ENCODE peak calls at places on chromosome 17, in five cellular contexts. One of them, this sample, is unnamed.
A peak's percentile ranks its signal among the peaks of the same experiment; 100 is the strongest.

GRCh38 chr17:31579265-31579664 is 187.8 kb downstream of the RAB11FIP4 start:
- DNase-seq in transverse colon: no peak
- DNase-seq in GM12892: no peak
- DNase-seq in suprapubic skin: no peak
- DNase-seq in HCT116: no peak
- DNase-seq in this sample: no peak

GRCh38 chr17:58447039-58447975 is 30.0 kb upstream of the RNF43 start:
- DNase-seq in transverse colon: peak; percentile 81
- DNase-seq in GM12892: no peak
- DNase-seq in suprapubic skin: no peak
- DNase-seq in HCT116: peak; percentile 95
- DNase-seq in this sample: peak; percentile 70

GRCh38 chr17:43754947-43755346 is 3.6 kb downstream of the SOST start:
- DNase-seq in transverse colon: no peak
- DNase-seq in GM12892: no peak
- DNase-seq in suprapubic skin: no peak
- DNase-seq in HCT116: no peak
- DNase-seq in this sample: no peak

GRCh38 chr17:8470447-8471047 is 34.9 kb downstream of the NDEL1 start:
- DNase-seq in transverse colon: no peak
- DNase-seq in GM12892: no peak
- DNase-seq in suprapubic skin: no peak
- DNase-seq in HCT116: no peak
- DNase-seq in this sample: peak; percentile 79

GRCh38 chr17:13596241-13596941 is 5.3 kb downstream of the HS3ST3A1 start:
- DNase-seq in transverse colon: no peak
- DNase-seq in GM12892: no peak
- DNase-seq in suprapubic skin: no peak
- DNase-seq in HCT116: no peak
- DNase-seq in this sample: no peak

GRCh38 chr17:47808036-47808829 is 13.4 kb downstream of the OSBPL7 start:
- DNase-seq in transverse colon: no peak
- DNase-seq in GM12892: no peak
- DNase-seq in suprapubic skin: peak; percentile 74
- DNase-seq in HCT116: no peak
- DNase-seq in this sample: no peak

GRCh38 chr17:75087558-75088453 is at the start of gene SLC16A5:
- DNase-seq in transverse colon: peak; percentile 94
- DNase-seq in GM12892: peak; percentile 70
- DNase-seq in suprapubic skin: peak; percentile 92
- DNase-seq in HCT116: peak; percentile 84
- DNase-seq in this sample: peak; percentile 92

GRCh38 chr17:8072727-8073461 is 14.6 kb downstream of the ALOX12B start:
- DNase-seq in transverse colon: no peak
- DNase-seq in GM12892: no peak
- DNase-seq in suprapubic skin: no peak
- DNase-seq in HCT116: no peak
- DNase-seq in this sample: no peak

GRCh38 chr17:31533546-31534155 is 142.2 kb downstream of the RAB11FIP4 start:
- DNase-seq in transverse colon: no peak
- DNase-seq in GM12892: no peak
- DNase-seq in suprapubic skin: no peak
- DNase-seq in HCT116: peak; percentile 38
- DNase-seq in this sample: no peak

GRCh38 chr17:49930880-49931279 is 38.1 kb upstream of the DLX4 start:
- DNase-seq in transverse colon: no peak
- DNase-seq in GM12892: no peak
- DNase-seq in suprapubic skin: no peak
- DNase-seq in HCT116: no peak
- DNase-seq in this sample: no peak

GRCh38 chr17:7355053-7355452 is at the start of gene TMEM95:
- DNase-seq in transverse colon: peak; percentile 13
- DNase-seq in GM12892: no peak
- DNase-seq in suprapubic skin: no peak
- DNase-seq in HCT116: no peak
- DNase-seq in this sample: no peak

GRCh38 chr17:64393000-64393402 is 2.3 kb upstream of the PECAM1 start:
- DNase-seq in transverse colon: no peak
- DNase-seq in GM12892: no peak
- DNase-seq in suprapubic skin: no peak
- DNase-seq in HCT116: no peak
- DNase-seq in this sample: no peak

GRCh38 chr17:66426397-66427033 is 124.1 kb downstream of the PRKCA start:
- DNase-seq in transverse colon: peak; percentile 26
- DNase-seq in GM12892: no peak
- DNase-seq in suprapubic skin: no peak
- DNase-seq in HCT116: peak; percentile 31
- DNase-seq in this sample: no peak

GRCh38 chr17:286571-286970 is 66.0 kb downstream of the RPH3AL start:
- DNase-seq in transverse colon: peak; percentile 2
- DNase-seq in GM12892: no peak
- DNase-seq in suprapubic skin: peak; percentile 64
- DNase-seq in HCT116: no peak
- DNase-seq in this sample: no peak

GRCh38 chr17:49515196-49515770 is 20.2 kb downstream of the NGFR start:
- DNase-seq in transverse colon: peak; percentile 74
- DNase-seq in GM12892: peak; percentile 84
- DNase-seq in suprapubic skin: peak; percentile 88
- DNase-seq in HCT116: peak; percentile 36
- DNase-seq in this sample: peak; percentile 83

GRCh38 chr17:42275527-42276358 is 448 bp downstream of the STAT5B start:
- DNase-seq in transverse colon: peak; percentile 19
- DNase-seq in GM12892: no peak
- DNase-seq in suprapubic skin: no peak
- DNase-seq in HCT116: no peak
- DNase-seq in this sample: no peak

GRCh38 chr17:40309031-40309937 is at the start of gene RARA:
- DNase-seq in transverse colon: peak; percentile 74
- DNase-seq in GM12892: no peak
- DNase-seq in suprapubic skin: peak; percentile 84
- DNase-seq in HCT116: no peak
- DNase-seq in this sample: no peak

GRCh38 chr17:31224366-31224765 is 72.7 kb downstream of the OMG start:
- DNase-seq in transverse colon: no peak
- DNase-seq in GM12892: no peak
- DNase-seq in suprapubic skin: no peak
- DNase-seq in HCT116: no peak
- DNase-seq in this sample: no peak

GRCh38 chr17:57599271-57600045 is 145.6 kb downstream of the CCDC182 start:
- DNase-seq in transverse colon: no peak
- DNase-seq in GM12892: no peak
- DNase-seq in suprapubic skin: peak; percentile 34
- DNase-seq in HCT116: no peak
- DNase-seq in this sample: no peak

GRCh38 chr17:31390748-31391495 is 553 bp upstream of the RAB11FIP4 start:
- DNase-seq in transverse colon: no peak
- DNase-seq in GM12892: no peak
- DNase-seq in suprapubic skin: no peak
- DNase-seq in HCT116: no peak
- DNase-seq in this sample: no peak

GRCh38 chr17:57553991-57554825 is 190.9 kb downstream of the CCDC182 start:
- DNase-seq in transverse colon: peak; percentile 20
- DNase-seq in GM12892: no peak
- DNase-seq in suprapubic skin: no peak
- DNase-seq in HCT116: no peak
- DNase-seq in this sample: no peak

GRCh38 chr17:63754046-63754445 is 12.4 kb upstream of the STRADA start:
- DNase-seq in transverse colon: no peak
- DNase-seq in GM12892: no peak
- DNase-seq in suprapubic skin: no peak
- DNase-seq in HCT116: no peak
- DNase-seq in this sample: no peak

GRCh38 chr17:74132354-74132753 is 71.1 kb upstream of the RPL38 start:
- DNase-seq in transverse colon: no peak
- DNase-seq in GM12892: no peak
- DNase-seq in suprapubic skin: no peak
- DNase-seq in HCT116: no peak
- DNase-seq in this sample: no peak

GRCh38 chr17:77602883-77603640 is 355.4 kb upstream of the TNRC6C start:
- DNase-seq in transverse colon: no peak
- DNase-seq in GM12892: no peak
- DNase-seq in suprapubic skin: peak; percentile 78
- DNase-seq in HCT116: no peak
- DNase-seq in this sample: no peak

GRCh38 chr17:77602062-77602746 is 356.3 kb upstream of the TNRC6C start:
- DNase-seq in transverse colon: peak; percentile 46
- DNase-seq in GM12892: no peak
- DNase-seq in suprapubic skin: peak; percentile 85
- DNase-seq in HCT116: no peak
- DNase-seq in this sample: peak; percentile 85

GRCh38 chr17:77600346-77600745 is 358.2 kb upstream of the TNRC6C start:
- DNase-seq in transverse colon: no peak
- DNase-seq in GM12892: no peak
- DNase-seq in suprapubic skin: peak; percentile 57
- DNase-seq in HCT116: no peak
- DNase-seq in this sample: no peak

GRCh38 chr17:77599699-77600098 is 358.8 kb upstream of the TNRC6C start:
- DNase-seq in transverse colon: no peak
- DNase-seq in GM12892: no peak
- DNase-seq in suprapubic skin: peak; percentile 4
- DNase-seq in HCT116: no peak
- DNase-seq in this sample: no peak

DNA sequence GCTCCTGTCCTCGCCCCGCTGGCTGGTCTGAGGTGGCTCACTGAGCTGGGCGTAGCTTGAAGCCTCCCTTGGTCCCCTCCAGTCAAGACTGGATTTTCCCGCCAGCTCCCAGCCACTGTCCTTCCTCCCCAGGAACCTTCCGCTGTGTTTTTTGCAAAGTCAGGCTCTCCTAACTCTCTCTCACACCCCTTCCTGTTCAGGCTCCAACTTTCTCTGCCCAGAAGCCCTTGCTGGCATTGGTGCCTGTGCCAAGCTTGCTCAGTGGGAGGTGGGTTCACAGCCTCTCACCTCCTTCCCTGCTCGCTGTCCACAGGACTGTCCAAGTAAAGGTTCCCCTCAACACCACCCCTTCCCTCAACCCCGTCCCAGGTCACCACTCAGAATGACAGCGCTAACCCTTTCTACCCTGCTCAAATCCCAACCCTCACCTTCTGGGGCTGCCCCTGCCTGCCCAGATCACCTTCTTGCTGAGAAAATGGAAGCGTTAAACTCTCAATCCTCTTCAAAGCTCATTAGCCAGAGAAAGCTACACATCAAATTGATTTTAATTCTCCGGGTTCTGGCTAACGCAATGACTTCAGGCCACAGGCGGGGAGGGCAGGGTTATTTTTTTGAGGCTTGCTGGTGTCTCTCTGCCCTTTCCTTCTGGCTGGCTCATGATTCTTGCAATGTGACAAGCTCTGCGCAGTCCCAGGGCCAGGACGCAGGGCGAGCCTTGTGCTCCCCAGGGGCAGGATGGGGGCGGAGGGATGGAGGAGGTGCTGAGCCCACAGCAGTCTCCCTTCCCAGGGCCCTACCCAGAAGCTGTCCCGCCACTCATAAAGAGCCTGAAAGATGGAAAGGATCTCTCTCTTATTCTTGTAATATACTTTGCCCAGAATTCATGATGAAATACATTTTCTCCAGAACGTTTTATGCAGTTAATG is 357.2 kb upstream of the TNRC6C start:
- DNase-seq in transverse colon: no peak
- DNase-seq in GM12892: no peak
- DNase-seq in suprapubic skin: peak; percentile 85
- DNase-seq in HCT116: no peak
- DNase-seq in this sample: no peak
- TF ChIP-seq POLR2AphosphoS5 in transverse colon: no peak
- TF ChIP-seq POLR2AphosphoS5 in GM12892: no peak
- TF ChIP-seq POLR2AphosphoS5 in suprapubic skin: no peak
- TF ChIP-seq POLR2AphosphoS5 in HCT116: no peak
- TF ChIP-seq POLR2AphosphoS5 in this sample: no peak

DNA sequence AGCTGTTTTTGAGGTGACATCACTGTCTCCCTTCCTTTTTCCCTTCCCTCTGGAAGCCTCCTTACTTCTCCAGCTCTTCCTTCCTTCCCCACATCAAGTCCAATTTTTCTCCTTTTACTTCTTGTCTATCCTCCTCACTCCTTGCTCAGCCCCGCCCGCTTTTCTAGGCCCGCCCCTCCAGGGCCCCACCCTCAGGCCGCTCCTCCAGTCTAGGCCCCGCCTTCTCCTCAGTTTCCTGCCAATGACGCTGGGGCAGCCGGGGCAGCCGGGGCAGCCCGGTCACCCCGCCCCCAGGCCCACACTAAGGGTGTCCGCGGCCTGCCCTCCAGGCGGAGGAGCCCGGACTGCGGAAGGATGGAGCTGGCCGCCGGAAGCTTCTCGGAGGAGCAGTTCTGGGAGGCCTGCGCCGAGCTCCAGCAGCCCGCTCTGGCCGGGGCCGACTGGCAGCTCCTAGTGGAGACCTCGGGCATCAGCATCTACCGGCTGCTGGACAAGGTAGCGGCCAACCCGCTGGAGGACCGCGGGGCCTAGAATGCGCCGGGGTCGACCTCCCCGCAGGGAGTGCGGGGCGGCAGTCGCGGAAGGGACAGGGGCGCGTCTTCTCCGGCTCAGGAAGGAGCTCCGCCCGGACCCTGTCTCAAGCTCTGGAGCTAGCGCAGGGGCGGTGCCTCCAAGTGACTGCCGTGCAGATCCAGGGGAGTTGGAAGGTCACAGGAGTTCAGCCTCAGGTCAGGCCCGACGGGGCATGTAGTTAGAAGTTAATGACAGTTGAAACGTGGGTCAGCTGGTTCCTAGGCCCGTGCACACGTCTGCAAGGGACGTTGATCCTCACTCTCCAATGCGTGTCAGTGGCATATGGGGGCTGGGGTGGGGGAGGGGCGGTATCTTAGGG is at the start of gene PCTP:
- DNase-seq in transverse colon: peak; percentile 96
- DNase-seq in GM12892: peak; percentile 76
- DNase-seq in suprapubic skin: peak; percentile 96
- DNase-seq in HCT116: peak; percentile 86
- DNase-seq in this sample: peak; percentile 76
- TF ChIP-seq POLR2A in transverse colon: peak; percentile 93
- TF ChIP-seq POLR2A in GM12892: peak; percentile 46
- TF ChIP-seq POLR2A in suprapubic skin: no peak
- TF ChIP-seq POLR2A in HCT116: no peak
- TF ChIP-seq POLR2A in this sample: peak; percentile 69

GRCh38 chr17:21252875-21253645 is at the start of gene NATD1:
- DNase-seq in transverse colon: peak; percentile 88
- DNase-seq in GM12892: peak; percentile 82
- DNase-seq in suprapubic skin: peak; percentile 94
- DNase-seq in HCT116: peak; percentile 65
- DNase-seq in this sample: peak; percentile 87
- TF ChIP-seq POLR2AphosphoS5 in transverse colon: no peak
- TF ChIP-seq POLR2AphosphoS5 in GM12892: no peak
- TF ChIP-seq POLR2AphosphoS5 in suprapubic skin: no peak
- TF ChIP-seq POLR2AphosphoS5 in HCT116: peak; percentile 23
- TF ChIP-seq POLR2AphosphoS5 in this sample: peak; percentile 78

GRCh38 chr17:81483085-81483861 is 29.3 kb downstream of the ACTG1 start:
- DNase-seq in transverse colon: peak; percentile 43
- DNase-seq in GM12892: no peak
- DNase-seq in suprapubic skin: no peak
- DNase-seq in HCT116: no peak
- DNase-seq in this sample: no peak

GRCh38 chr17:81482673-81483072 is 29.9 kb downstream of the ACTG1 start:
- DNase-seq in transverse colon: no peak
- DNase-seq in GM12892: no peak
- DNase-seq in suprapubic skin: no peak
- DNase-seq in HCT116: no peak
- DNase-seq in this sample: no peak

GRCh38 chr17:81483862-81484194 is 28.8 kb downstream of the ACTG1 start:
- DNase-seq in transverse colon: no peak
- DNase-seq in GM12892: no peak
- DNase-seq in suprapubic skin: no peak
- DNase-seq in HCT116: no peak
- DNase-seq in this sample: no peak

GRCh38 chr17:81486174-81486810 is 26.3 kb downstream of the ACTG1 start:
- DNase-seq in transverse colon: no peak
- DNase-seq in GM12892: no peak
- DNase-seq in suprapubic skin: no peak
- DNase-seq in HCT116: no peak
- DNase-seq in this sample: no peak

GRCh38 chr17:81484195-81484979 is 28.2 kb downstream of the ACTG1 start:
- DNase-seq in transverse colon: peak; percentile 90
- DNase-seq in GM12892: peak; percentile 93
- DNase-seq in suprapubic skin: peak; percentile 93
- DNase-seq in HCT116: peak; percentile 85
- DNase-seq in this sample: peak; percentile 84
- TF ChIP-seq POLR2A in transverse colon: no peak
- TF ChIP-seq POLR2A in GM12892: no peak
- TF ChIP-seq POLR2A in suprapubic skin: no peak
- TF ChIP-seq POLR2A in HCT116: no peak
- TF ChIP-seq POLR2A in this sample: peak; percentile 14